ENCODE peak calls at places on chromosomes 5 and 9, in four cellular contexts. One of them, this sample, is unnamed.

GRCh38 chr5:115842089-115842881 is 550 bp downstream of the AP3S1 start:
- DNase-seq in ELR: peak; percentile 78
- DNase-seq in HTR-8/SVneo: peak; percentile 51
- DNase-seq in heart left ventricle: no peak
- DNase-seq in this sample: peak; percentile 33

GRCh38 chr9:2302606-2303005 is 287.5 kb downstream of the SMARCA2 start:
- DNase-seq in heart left ventricle: no peak
- DNase-seq in HTR-8/SVneo: no peak
- DNase-seq in ELR: no peak
- DNase-seq in this sample: no peak

GRCh38 chr5:151617841-151618710 is 26.9 kb upstream of the FAT2 start:
- DNase-seq in ELR: no peak
- DNase-seq in heart left ventricle: no peak
- DNase-seq in HTR-8/SVneo: no peak
- DNase-seq in this sample: peak; percentile 47

GRCh38 chr9:95507456-95508241 is 9.1 kb downstream of the PTCH1 start:
- DNase-seq in heart left ventricle: peak; percentile 54
- DNase-seq in ELR: peak; percentile 56
- DNase-seq in HTR-8/SVneo: no peak
- DNase-seq in this sample: peak; percentile 73

GRCh38 chr5:172114875-172115422 is 73.1 kb downstream of the STK10 start:
- DNase-seq in heart left ventricle: peak; percentile 68
- DNase-seq in HTR-8/SVneo: no peak
- DNase-seq in ELR: no peak
- DNase-seq in this sample: no peak

GRCh38 chr9:129318121-129319075 is 140.3 kb upstream of the IER5L start:
- DNase-seq in heart left ventricle: no peak
- DNase-seq in HTR-8/SVneo: no peak
- DNase-seq in ELR: peak; percentile 77
- DNase-seq in this sample: no peak

GRCh38 chr5:32115985-32116384 is 58.1 kb downstream of the GOLPH3 start:
- DNase-seq in HTR-8/SVneo: peak; percentile 38
- DNase-seq in ELR: no peak
- DNase-seq in heart left ventricle: no peak
- DNase-seq in this sample: no peak

GRCh38 chr5:62982348-62982747 is 403.7 kb downstream of the LRRC70 start:
- DNase-seq in heart left ventricle: no peak
- DNase-seq in ELR: no peak
- DNase-seq in HTR-8/SVneo: no peak
- DNase-seq in this sample: no peak

GRCh38 chr5:102554728-102555127 is 55.9 kb upstream of the SLCO6A1 start:
- DNase-seq in HTR-8/SVneo: no peak
- DNase-seq in ELR: peak; percentile 52
- DNase-seq in heart left ventricle: no peak
- DNase-seq in this sample: peak; percentile 33

GRCh38 chr5:76479973-76480667 is 77.0 kb downstream of the IQGAP2 start:
- DNase-seq in HTR-8/SVneo: no peak
- DNase-seq in ELR: no peak
- DNase-seq in heart left ventricle: no peak
- DNase-seq in this sample: no peak

GRCh38 chr5:61809651-61810050 is 477.6 kb downstream of the ZSWIM6 start:
- DNase-seq in HTR-8/SVneo: no peak
- DNase-seq in ELR: no peak
- DNase-seq in heart left ventricle: no peak
- DNase-seq in this sample: peak; percentile 84

GRCh38 chr5:317086-317811 is 4.3 kb upstream of the AHRR start:
- DNase-seq in ELR: peak; percentile 89
- DNase-seq in heart left ventricle: no peak
- DNase-seq in HTR-8/SVneo: peak; percentile 98
- DNase-seq in this sample: peak; percentile 75

GRCh38 chr5:24226492-24226891 is 418.3 kb downstream of the CDH10 start:
- DNase-seq in HTR-8/SVneo: no peak
- DNase-seq in heart left ventricle: no peak
- DNase-seq in ELR: no peak
- DNase-seq in this sample: no peak

GRCh38 chr5:90293931-90294330 is 115.6 kb downstream of the CETN3 start:
- DNase-seq in heart left ventricle: no peak
- DNase-seq in ELR: no peak
- DNase-seq in HTR-8/SVneo: no peak
- DNase-seq in this sample: no peak

GRCh38 chr5:61293051-61293450 is 39.0 kb upstream of the ZSWIM6 start:
- DNase-seq in ELR: no peak
- DNase-seq in HTR-8/SVneo: no peak
- DNase-seq in heart left ventricle: no peak
- DNase-seq in this sample: no peak